ENCODE peak calls at places on chromosomes 11 and 22, in five cellular contexts. F is pancreas, Q is colonic mucosa, C is prostate gland, J is neuronal stem cell. T is an unnamed sample. For H3K4me1 and H3K27me3, the result is how much of the 10 kb centered on the place peaks cover.

GRCh38 chr11:106656646-106657045 is 361.6 kb downstream of the GUCY1A2 start:
- DNase-seq in F (no peak), Q (no peak), C (no peak), J (no peak), T (no peak)

GRCh38 chr11:3195251-3196160 is 23.1 kb downstream of the MRGPRG start:
- DNase-seq in F (no peak), Q (no peak), C (no peak), J (no peak), T (no peak)

GRCh38 chr11:6608726-6609501 is 3.1 kb downstream of the TAF10 start:
- DNase-seq in F (no peak), Q (peak), C (no peak), J (no peak), T (peak)

GRCh38 chr11:2366733-2367132 is 10.4 kb upstream of the CD81 start:
- DNase-seq in F (no peak), Q (no peak), C (no peak), J (no peak), T (no peak)

GRCh38 chr11:8256271-8257002 is 7.2 kb downstream of the LMO1 start:
- DNase-seq in F (no peak), Q (no peak), C (no peak), J (no peak), T (no peak)

GRCh38 chr22:49726022-49726681 is 101.5 kb downstream of the BRD1 start:
- DNase-seq in F (no peak), Q (no peak), C (no peak), J (no peak), T (peak)

GRCh38 chr11:58726594-58727414 is 4.9 kb downstream of the GLYAT start:
- DNase-seq in F (no peak), Q (no peak), C (no peak), J (no peak), T (no peak)

GRCh38 chr11:62671604-62672528 is at the start of the genes LBHD1 and UQCC3:
- DNase-seq in F (peak), Q (peak), C (peak), J (peak), T (no peak)

GRCh38 chr22:46078241-46079092 is 71.9 kb upstream of the PPARA start:
- DNase-seq in F (peak), Q (no peak), C (peak), J (no peak), T (no peak)

GRCh38 chr11:13015753-13016152 is 6.6 kb downstream of the RASSF10 start:
- DNase-seq in F (no peak), Q (peak), C (no peak), J (no peak), T (no peak)

GRCh38 chr11:83191986-83192385 is 1.5 kb upstream of the ANKRD42 start:
- DNase-seq in F (no peak), Q (no peak), C (no peak), J (no peak), T (no peak)

GRCh38 chr22:46381142-46381541 is 45.6 kb downstream of the TRMU start:
- DNase-seq in F (no peak), Q (peak), C (no peak), J (no peak), T (no peak)

DNA sequence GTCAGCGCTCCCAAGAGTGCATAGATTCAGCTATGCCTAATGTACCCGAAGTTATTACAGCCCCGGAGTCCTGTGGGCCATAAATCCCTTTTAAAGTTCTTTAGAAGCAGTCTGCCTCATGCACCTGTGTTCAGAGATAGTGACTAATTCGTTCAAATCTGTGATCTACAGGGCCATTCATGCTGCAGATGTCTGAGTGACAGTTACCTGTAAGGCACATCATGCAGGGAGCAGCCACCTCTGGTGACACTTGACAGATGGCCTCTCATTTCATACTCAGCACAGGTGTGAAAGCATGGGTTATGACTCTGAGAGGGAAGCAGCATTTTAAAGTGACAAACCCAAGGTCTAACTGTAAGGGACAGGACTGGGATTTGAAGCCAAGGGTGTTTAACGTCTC is 2.4 kb upstream of the E2F8 start:
- DNase-seq in F (no peak), Q (peak), C (no peak), J (no peak), T (no peak)
- H3K4me1 ChIP-seq in F (under half), Q (under half), C (under half), J (under half), T (under half)

GRCh38 chr11:19676508-19677379 is 35.9 kb upstream of the NAV2 start:
- DNase-seq in F (no peak), Q (no peak), C (no peak), J (no peak), T (no peak)
- H3K27ac ChIP-seq in F (no peak), Q (no peak), C (peak), J (no peak), T (peak)

GRCh38 chr22:29341056-29341848 is 25.8 kb upstream of the RASL10A start:
- DNase-seq in F (no peak), Q (no peak), C (no peak), J (no peak), T (no peak)
- H3K27me3 ChIP-seq in F (under half), Q (under half), C (under half), J (under half), T (under half)

GRCh38 chr11:119267645-119268044 is 49.3 kb downstream of the MCAM start:
- DNase-seq in F (no peak), Q (no peak), C (no peak), J (no peak), T (no peak)

GRCh38 chr11:119262668-119263351 is 54.1 kb downstream of the MCAM start:
- DNase-seq in F (no peak), Q (no peak), C (no peak), J (no peak), T (no peak)

GRCh38 chr11:119266063-119266462 is 50.9 kb downstream of the MCAM start:
- DNase-seq in F (no peak), Q (no peak), C (no peak), J (no peak), T (no peak)

GRCh38 chr11:119263352-119263940 is 53.5 kb downstream of the MCAM start:
- DNase-seq in F (no peak), Q (no peak), C (no peak), J (no peak), T (no peak)

DNA sequence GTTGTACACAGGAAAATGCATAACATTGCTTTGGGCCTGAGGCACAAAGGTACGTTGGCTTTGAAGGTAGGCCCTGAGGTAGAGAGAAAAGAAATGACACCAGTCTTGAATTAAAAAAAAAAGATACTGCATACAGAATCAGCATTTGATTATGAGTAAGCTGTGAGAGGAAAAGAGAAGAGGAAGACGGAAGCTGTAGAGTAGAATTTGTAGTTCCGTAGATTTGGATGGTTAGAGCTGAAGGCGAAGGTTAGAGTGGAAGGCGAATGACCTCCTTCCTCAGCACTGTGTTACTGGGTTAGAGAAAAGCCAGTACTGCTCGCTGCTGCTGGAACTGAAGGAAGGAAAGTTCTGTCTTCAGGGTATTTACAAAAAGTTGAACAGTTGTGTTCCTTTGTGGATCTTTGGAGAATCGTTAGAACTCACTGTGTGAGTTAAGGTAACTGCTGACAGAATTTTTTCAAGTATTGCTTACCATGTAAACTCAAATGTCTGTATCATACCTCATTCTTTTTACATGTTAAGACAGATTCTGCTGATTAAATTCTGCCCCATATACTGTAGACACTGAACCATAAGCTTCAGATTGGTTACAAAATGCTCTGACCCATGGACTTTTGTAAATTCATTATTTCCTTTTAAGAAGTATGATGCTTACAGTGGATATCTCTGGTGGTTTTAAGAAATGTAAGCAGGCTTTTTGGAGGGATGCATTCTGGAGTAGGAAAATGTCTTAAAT is 50.2 kb downstream of the MCAM start:
- DNase-seq in F (no peak), Q (no peak), C (no peak), J (no peak), T (no peak)
- H3K4me1 ChIP-seq in F (under half), Q (under half), C (under half), J (under half), T (under half)

GRCh38 chr22:38792833-38793232 is 1.1 kb downstream of the DNAL4 start:
- DNase-seq in F (no peak), Q (no peak), C (no peak), J (no peak), T (no peak)

GRCh38 chr22:38798496-38798895 is 4.6 kb upstream of the DNAL4 start:
- DNase-seq in F (no peak), Q (no peak), C (no peak), J (no peak), T (no peak)

GRCh38 chr22:38796262-38796957 is 2.5 kb upstream of the DNAL4 start:
- DNase-seq in F (no peak), Q (no peak), C (no peak), J (no peak), T (no peak)

GRCh38 chr22:38793721-38794466 is at the start of gene DNAL4:
- DNase-seq in F (peak), Q (peak), C (peak), J (peak), T (peak)

GRCh38 chr22:38795569-38795968 is 1.6 kb upstream of the DNAL4 start:
- DNase-seq in F (no peak), Q (no peak), C (no peak), J (no peak), T (no peak)
- H3K27ac ChIP-seq in F (no peak), Q (no peak), C (no peak), J (no peak), T (no peak)

GRCh38 chr11:45616802-45617549 is 48.4 kb downstream of the CHST1 start:
- DNase-seq in F (no peak), Q (no peak), C (no peak), J (no peak), T (peak)
- H3K27me3 ChIP-seq in F (under half), Q (under half), C (under half), J (under half), T (under half)

T was measured in vagina.